ENCODE peak calls at places on chromosomes 13 and 19, in nine cellular contexts. O, M, B, Q, E, L, R, S and H are unnamed samples.

GRCh38 chr13:37752156-37752555 is 117.4 kb downstream of the TRPC4 start:
- DNase-seq in O (no peak), M (no peak), B (no peak), Q (no peak), E (peak; percentile 14), L (no peak), R (no peak), S (no peak), H (no peak)

GRCh38 chr19:21482863-21483276 is 22.5 kb upstream of the ZNF429 start:
- DNase-seq in O (peak; percentile 0), M (peak; percentile 48), B (peak; percentile 39), Q (no peak), E (no peak), L (peak; percentile 63), R (peak; percentile 56), S (peak; percentile 61), H (no peak)

GRCh38 chr19:47447470-47448359 is 24.0 kb downstream of the SLC8A2 start:
- DNase-seq in O (no peak), M (peak; percentile 41), B (peak; percentile 86), Q (peak; percentile 44), E (no peak), L (peak; percentile 28), R (peak; percentile 77), S (no peak), H (peak; percentile 91)

GRCh38 chr13:43298799-43299198 is 275.4 kb downstream of the DNAJC15 start:
- DNase-seq in O (no peak), M (no peak), B (no peak), Q (no peak), E (no peak), L (no peak), R (no peak), S (no peak), H (no peak)

GRCh38 chr19:15439821-15440641 is 9.7 kb downstream of the WIZ start:
- DNase-seq in O (no peak), M (no peak), B (no peak), Q (no peak), E (no peak), L (no peak), R (no peak), S (no peak), H (no peak)

GRCh38 chr13:47420568-47420967 is 523.7 kb upstream of the HTR2A start:
- DNase-seq in O (no peak), M (peak; percentile 61), B (no peak), Q (peak; percentile 25), E (peak; percentile 69), L (no peak), R (peak; percentile 30), S (no peak), H (no peak)

GRCh38 chr13:26722321-26722720 is 38.3 kb downstream of the GPR12 start:
- DNase-seq in O (no peak), M (no peak), B (no peak), Q (no peak), E (no peak), L (no peak), R (no peak), S (no peak), H (no peak)

GRCh38 chr19:58317481-58318072 is 9.2 kb upstream of the ZSCAN22 start:
- DNase-seq in O (no peak), M (peak; percentile 54), B (peak; percentile 31), Q (peak; percentile 26), E (peak; percentile 46), L (no peak), R (no peak), S (no peak), H (no peak)

GRCh38 chr13:66405908-66406802 is 824.0 kb downstream of the PCDH9 start:
- DNase-seq in O (no peak), M (peak; percentile 70), B (no peak), Q (no peak), E (peak; percentile 0), L (no peak), R (no peak), S (no peak), H (no peak)